ENCODE peak calls at places on chromosomes 7 and 10, in eight cellular contexts. One of them, this sample, is unnamed.
A peak's percentile ranks its signal among the peaks of the same experiment; 100 is the strongest.

GRCh38 chr10:128566376-128566968 is 440.2 kb upstream of the MKI67 start:
- DNase-seq in posterior cingulate gyrus: no peak
- DNase-seq in stimulated activated CD4-positive, alpha-beta T cell treated with anti-CD3 and anti-CD28 coated beads, Interleukin-1b, Interleukin-23, amount 100 ng/mL, for 24 hours: no peak
- DNase-seq in heart right ventricle: no peak
- DNase-seq in amygdala: no peak
- DNase-seq in activated T-cell treated with anti-CD3 and anti-CD28 coated beads, Interleukin-2, amount 50 U/mL, for 24 hours: no peak
- DNase-seq in H54: no peak
- DNase-seq in Calu3: no peak
- DNase-seq in this sample: no peak

GRCh38 chr7:35370694-35371093 is 116.8 kb upstream of the TBX20 start:
- DNase-seq in posterior cingulate gyrus: no peak
- DNase-seq in stimulated activated CD4-positive, alpha-beta T cell treated with anti-CD3 and anti-CD28 coated beads, Interleukin-1b, Interleukin-23, amount 100 ng/mL, for 24 hours: no peak
- DNase-seq in heart right ventricle: no peak
- DNase-seq in amygdala: no peak
- DNase-seq in activated T-cell treated with anti-CD3 and anti-CD28 coated beads, Interleukin-2, amount 50 U/mL, for 24 hours: no peak
- DNase-seq in H54: no peak
- DNase-seq in Calu3: no peak
- DNase-seq in this sample: no peak

GRCh38 chr7:41328544-41328943 is 374.3 kb downstream of the INHBA start:
- DNase-seq in posterior cingulate gyrus: no peak
- DNase-seq in stimulated activated CD4-positive, alpha-beta T cell treated with anti-CD3 and anti-CD28 coated beads, Interleukin-1b, Interleukin-23, amount 100 ng/mL, for 24 hours: no peak
- DNase-seq in heart right ventricle: no peak
- DNase-seq in amygdala: no peak
- DNase-seq in activated T-cell treated with anti-CD3 and anti-CD28 coated beads, Interleukin-2, amount 50 U/mL, for 24 hours: no peak
- DNase-seq in H54: no peak
- DNase-seq in Calu3: no peak
- DNase-seq in this sample: no peak

GRCh38 chr10:117684673-117685211 is 142.2 kb downstream of the EMX2 start:
- DNase-seq in posterior cingulate gyrus: no peak
- DNase-seq in stimulated activated CD4-positive, alpha-beta T cell treated with anti-CD3 and anti-CD28 coated beads, Interleukin-1b, Interleukin-23, amount 100 ng/mL, for 24 hours: no peak
- DNase-seq in heart right ventricle: peak; percentile 18
- DNase-seq in amygdala: no peak
- DNase-seq in activated T-cell treated with anti-CD3 and anti-CD28 coated beads, Interleukin-2, amount 50 U/mL, for 24 hours: no peak
- DNase-seq in H54: no peak
- DNase-seq in Calu3: peak; percentile 53
- DNase-seq in this sample: no peak

GRCh38 chr10:102581401-102581800 is 62.9 kb upstream of the TRIM8 start:
- DNase-seq in posterior cingulate gyrus: no peak
- DNase-seq in stimulated activated CD4-positive, alpha-beta T cell treated with anti-CD3 and anti-CD28 coated beads, Interleukin-1b, Interleukin-23, amount 100 ng/mL, for 24 hours: no peak
- DNase-seq in heart right ventricle: no peak
- DNase-seq in amygdala: no peak
- DNase-seq in activated T-cell treated with anti-CD3 and anti-CD28 coated beads, Interleukin-2, amount 50 U/mL, for 24 hours: no peak
- DNase-seq in H54: no peak
- DNase-seq in Calu3: no peak
- DNase-seq in this sample: no peak

GRCh38 chr10:87740232-87740631 is 77.8 kb downstream of the ATAD1 start:
- DNase-seq in posterior cingulate gyrus: no peak
- DNase-seq in stimulated activated CD4-positive, alpha-beta T cell treated with anti-CD3 and anti-CD28 coated beads, Interleukin-1b, Interleukin-23, amount 100 ng/mL, for 24 hours: no peak
- DNase-seq in heart right ventricle: no peak
- DNase-seq in amygdala: no peak
- DNase-seq in activated T-cell treated with anti-CD3 and anti-CD28 coated beads, Interleukin-2, amount 50 U/mL, for 24 hours: no peak
- DNase-seq in H54: no peak
- DNase-seq in Calu3: no peak
- DNase-seq in this sample: peak; percentile 15

GRCh38 chr7:100559127-100559526 is 14.6 kb downstream of the SAP25 start:
- DNase-seq in posterior cingulate gyrus: no peak
- DNase-seq in stimulated activated CD4-positive, alpha-beta T cell treated with anti-CD3 and anti-CD28 coated beads, Interleukin-1b, Interleukin-23, amount 100 ng/mL, for 24 hours: no peak
- DNase-seq in heart right ventricle: no peak
- DNase-seq in amygdala: no peak
- DNase-seq in activated T-cell treated with anti-CD3 and anti-CD28 coated beads, Interleukin-2, amount 50 U/mL, for 24 hours: no peak
- DNase-seq in H54: no peak
- DNase-seq in Calu3: no peak
- DNase-seq in this sample: no peak

GRCh38 chr7:102292813-102293798 is 6.4 kb downstream of the SH2B2 start:
- DNase-seq in posterior cingulate gyrus: no peak
- DNase-seq in stimulated activated CD4-positive, alpha-beta T cell treated with anti-CD3 and anti-CD28 coated beads, Interleukin-1b, Interleukin-23, amount 100 ng/mL, for 24 hours: no peak
- DNase-seq in heart right ventricle: no peak
- DNase-seq in amygdala: no peak
- DNase-seq in activated T-cell treated with anti-CD3 and anti-CD28 coated beads, Interleukin-2, amount 50 U/mL, for 24 hours: no peak
- DNase-seq in H54: no peak
- DNase-seq in Calu3: no peak
- DNase-seq in this sample: no peak

GRCh38 chr7:50450691-50451051 is 521 bp upstream of the FIGNL1 start:
- DNase-seq in posterior cingulate gyrus: peak; percentile 79
- DNase-seq in stimulated activated CD4-positive, alpha-beta T cell treated with anti-CD3 and anti-CD28 coated beads, Interleukin-1b, Interleukin-23, amount 100 ng/mL, for 24 hours: no peak
- DNase-seq in heart right ventricle: no peak
- DNase-seq in amygdala: no peak
- DNase-seq in activated T-cell treated with anti-CD3 and anti-CD28 coated beads, Interleukin-2, amount 50 U/mL, for 24 hours: peak; percentile 70
- DNase-seq in H54: no peak
- DNase-seq in Calu3: peak; percentile 45
- DNase-seq in this sample: no peak

GRCh38 chr7:121558288-121558687 is 162.2 kb upstream of the FAM3C start:
- DNase-seq in posterior cingulate gyrus: no peak
- DNase-seq in stimulated activated CD4-positive, alpha-beta T cell treated with anti-CD3 and anti-CD28 coated beads, Interleukin-1b, Interleukin-23, amount 100 ng/mL, for 24 hours: no peak
- DNase-seq in heart right ventricle: no peak
- DNase-seq in amygdala: no peak
- DNase-seq in activated T-cell treated with anti-CD3 and anti-CD28 coated beads, Interleukin-2, amount 50 U/mL, for 24 hours: no peak
- DNase-seq in H54: no peak
- DNase-seq in Calu3: no peak
- DNase-seq in this sample: no peak

GRCh38 chr7:14228341-14228740 is 238.9 kb upstream of the ETV1 start:
- DNase-seq in posterior cingulate gyrus: no peak
- DNase-seq in stimulated activated CD4-positive, alpha-beta T cell treated with anti-CD3 and anti-CD28 coated beads, Interleukin-1b, Interleukin-23, amount 100 ng/mL, for 24 hours: no peak
- DNase-seq in heart right ventricle: no peak
- DNase-seq in amygdala: no peak
- DNase-seq in activated T-cell treated with anti-CD3 and anti-CD28 coated beads, Interleukin-2, amount 50 U/mL, for 24 hours: no peak
- DNase-seq in H54: no peak
- DNase-seq in Calu3: no peak
- DNase-seq in this sample: no peak

GRCh38 chr7:1721047-1721687 is 51.1 kb downstream of the ELFN1 start:
- DNase-seq in posterior cingulate gyrus: no peak
- DNase-seq in stimulated activated CD4-positive, alpha-beta T cell treated with anti-CD3 and anti-CD28 coated beads, Interleukin-1b, Interleukin-23, amount 100 ng/mL, for 24 hours: no peak
- DNase-seq in heart right ventricle: no peak
- DNase-seq in amygdala: no peak
- DNase-seq in activated T-cell treated with anti-CD3 and anti-CD28 coated beads, Interleukin-2, amount 50 U/mL, for 24 hours: no peak
- DNase-seq in H54: peak; percentile 94
- DNase-seq in Calu3: no peak
- DNase-seq in this sample: no peak

GRCh38 chr10:11702264-11702663 is 39.9 kb upstream of the ECHDC3 start:
- DNase-seq in posterior cingulate gyrus: no peak
- DNase-seq in stimulated activated CD4-positive, alpha-beta T cell treated with anti-CD3 and anti-CD28 coated beads, Interleukin-1b, Interleukin-23, amount 100 ng/mL, for 24 hours: no peak
- DNase-seq in heart right ventricle: no peak
- DNase-seq in amygdala: no peak
- DNase-seq in activated T-cell treated with anti-CD3 and anti-CD28 coated beads, Interleukin-2, amount 50 U/mL, for 24 hours: no peak
- DNase-seq in H54: no peak
- DNase-seq in Calu3: no peak
- DNase-seq in this sample: no peak

GRCh38 chr7:133940368-133940767 is 186.8 kb upstream of the LRGUK start:
- DNase-seq in posterior cingulate gyrus: no peak
- DNase-seq in stimulated activated CD4-positive, alpha-beta T cell treated with anti-CD3 and anti-CD28 coated beads, Interleukin-1b, Interleukin-23, amount 100 ng/mL, for 24 hours: no peak
- DNase-seq in heart right ventricle: no peak
- DNase-seq in amygdala: no peak
- DNase-seq in activated T-cell treated with anti-CD3 and anti-CD28 coated beads, Interleukin-2, amount 50 U/mL, for 24 hours: no peak
- DNase-seq in H54: no peak
- DNase-seq in Calu3: no peak
- DNase-seq in this sample: no peak

GRCh38 chr10:11024596-11024995 is 6.9 kb downstream of the CELF2 start:
- DNase-seq in posterior cingulate gyrus: no peak
- DNase-seq in stimulated activated CD4-positive, alpha-beta T cell treated with anti-CD3 and anti-CD28 coated beads, Interleukin-1b, Interleukin-23, amount 100 ng/mL, for 24 hours: no peak
- DNase-seq in heart right ventricle: no peak
- DNase-seq in amygdala: no peak
- DNase-seq in activated T-cell treated with anti-CD3 and anti-CD28 coated beads, Interleukin-2, amount 50 U/mL, for 24 hours: no peak
- DNase-seq in H54: no peak
- DNase-seq in Calu3: no peak
- DNase-seq in this sample: no peak

GRCh38 chr7:103694304-103694703 is 248.3 kb upstream of the SLC26A5 start:
- DNase-seq in posterior cingulate gyrus: no peak
- DNase-seq in stimulated activated CD4-positive, alpha-beta T cell treated with anti-CD3 and anti-CD28 coated beads, Interleukin-1b, Interleukin-23, amount 100 ng/mL, for 24 hours: no peak
- DNase-seq in heart right ventricle: no peak
- DNase-seq in amygdala: no peak
- DNase-seq in activated T-cell treated with anti-CD3 and anti-CD28 coated beads, Interleukin-2, amount 50 U/mL, for 24 hours: no peak
- DNase-seq in H54: no peak
- DNase-seq in Calu3: no peak
- DNase-seq in this sample: no peak

GRCh38 chr7:117588352-117588794 is 108.5 kb downstream of the CFTR start:
- DNase-seq in posterior cingulate gyrus: no peak
- DNase-seq in stimulated activated CD4-positive, alpha-beta T cell treated with anti-CD3 and anti-CD28 coated beads, Interleukin-1b, Interleukin-23, amount 100 ng/mL, for 24 hours: no peak
- DNase-seq in heart right ventricle: no peak
- DNase-seq in amygdala: no peak
- DNase-seq in activated T-cell treated with anti-CD3 and anti-CD28 coated beads, Interleukin-2, amount 50 U/mL, for 24 hours: no peak
- DNase-seq in H54: no peak
- DNase-seq in Calu3: no peak
- DNase-seq in this sample: no peak

GRCh38 chr7:142689439-142690168 is 59.7 kb upstream of the PRSS1 start:
- DNase-seq in posterior cingulate gyrus: no peak
- DNase-seq in stimulated activated CD4-positive, alpha-beta T cell treated with anti-CD3 and anti-CD28 coated beads, Interleukin-1b, Interleukin-23, amount 100 ng/mL, for 24 hours: no peak
- DNase-seq in heart right ventricle: no peak
- DNase-seq in amygdala: no peak
- DNase-seq in activated T-cell treated with anti-CD3 and anti-CD28 coated beads, Interleukin-2, amount 50 U/mL, for 24 hours: no peak
- DNase-seq in H54: no peak
- DNase-seq in Calu3: no peak
- DNase-seq in this sample: no peak

GRCh38 chr7:101216001-101216859 is 1.2 kb downstream of the PLOD3 start:
- DNase-seq in posterior cingulate gyrus: no peak
- DNase-seq in stimulated activated CD4-positive, alpha-beta T cell treated with anti-CD3 and anti-CD28 coated beads, Interleukin-1b, Interleukin-23, amount 100 ng/mL, for 24 hours: no peak
- DNase-seq in heart right ventricle: no peak
- DNase-seq in amygdala: no peak
- DNase-seq in activated T-cell treated with anti-CD3 and anti-CD28 coated beads, Interleukin-2, amount 50 U/mL, for 24 hours: peak; percentile 36
- DNase-seq in H54: no peak
- DNase-seq in Calu3: no peak
- DNase-seq in this sample: no peak